ENCODE peak calls at places on chromosomes 12 and 14, in five cellular contexts. F is NCI-H1105, B is astrocyte of the cerebellum, W is NCI-H524, A is endodermal cell. Q is an unnamed sample.

GRCh38 chr12:41967668-41968649 is 176.7 kb downstream of the GXYLT1 start:
- DNase-seq in F (no peak), B (peak; percentile 33), W (peak; percentile 87), A (peak; percentile 95), Q (no peak)

GRCh38 chr12:109999649-109999971 is 380 bp downstream of the ANKRD13A start:
- DNase-seq in F (no peak), B (no peak), W (no peak), A (no peak), Q (peak; percentile 21)

GRCh38 chr12:10968765-10969456 is 17.8 kb downstream of the TAS2R50 start:
- DNase-seq in F (no peak), B (peak; percentile 85), W (no peak), A (no peak), Q (peak; percentile 47)

GRCh38 chr14:33073023-33073422 is 134.3 kb downstream of the NPAS3 start:
- DNase-seq in F (no peak), B (no peak), W (no peak), A (no peak), Q (no peak)

GRCh38 chr12:59372971-59373370 is 222.9 kb upstream of the SLC16A7 start:
- DNase-seq in F (no peak), B (no peak), W (peak; percentile 25), A (peak; percentile 85), Q (no peak)

GRCh38 chr12:65622056-65622455 is 202.2 kb upstream of the HMGA2 start:
- DNase-seq in F (no peak), B (no peak), W (no peak), A (no peak), Q (no peak)

GRCh38 chr12:57545809-57546437 is 1.1 kb downstream of the DCTN2 start:
- DNase-seq in F (no peak), B (no peak), W (no peak), A (peak; percentile 64), Q (no peak)

GRCh38 chr12:6277982-6278438 is 32.5 kb upstream of the PLEKHG6 start:
- DNase-seq in F (no peak), B (no peak), W (no peak), A (no peak), Q (peak; percentile 61)

GRCh38 chr14:77508249-77508648 is 9.6 kb upstream of the ISM2 start:
- DNase-seq in F (no peak), B (no peak), W (no peak), A (no peak), Q (no peak)

GRCh38 chr12:14540801-14541462 is 26.8 kb downstream of the PLBD1 start:
- DNase-seq in F (no peak), B (no peak), W (no peak), A (no peak), Q (no peak)

GRCh38 chr14:94638330-94638729 is 26.1 kb downstream of the SERPINA3 start:
- DNase-seq in F (no peak), B (no peak), W (no peak), A (no peak), Q (no peak)

GRCh38 chr14:68250950-68251765 is 431.6 kb downstream of the RAD51B start:
- DNase-seq in F (peak; percentile 12), B (no peak), W (no peak), A (no peak), Q (no peak)

GRCh38 chr12:6867407-6868210 is at the start of gene TPI1:
- DNase-seq in F (peak; percentile 78), B (peak; percentile 33), W (peak; percentile 68), A (peak; percentile 96), Q (peak; percentile 89)

GRCh38 chr12:38175538-38175937 is 141.0 kb upstream of the ALG10B start:
- DNase-seq in F (no peak), B (no peak), W (no peak), A (no peak), Q (no peak)

GRCh38 chr12:13046914-13047472 is 2.8 kb downstream of the FAM234B start:
- DNase-seq in F (no peak), B (no peak), W (no peak), A (no peak), Q (no peak)

GRCh38 chr14:61420326-61420725 is 98.9 kb downstream of the PRKCH start:
- DNase-seq in F (no peak), B (peak; percentile 1), W (no peak), A (peak; percentile 76), Q (no peak)

GRCh38 chr12:96132819-96133218 is 61.4 kb upstream of the ELK3 start:
- DNase-seq in F (no peak), B (no peak), W (peak; percentile 43), A (peak; percentile 64), Q (no peak)

GRCh38 chr12:82474181-82474797 is 116.0 kb downstream of the METTL25 start:
- DNase-seq in F (no peak), B (no peak), W (no peak), A (no peak), Q (no peak)

GRCh38 chr14:95535226-95536021 is 574 bp downstream of the GLRX5 start:
- DNase-seq in F (no peak), B (no peak), W (peak; percentile 64), A (no peak), Q (no peak)

GRCh38 chr12:112570096-112570495 is 151.3 kb downstream of the PTPN11 start:
- DNase-seq in F (no peak), B (no peak), W (no peak), A (no peak), Q (no peak)

GRCh38 chr12:104974626-104975290 is 11.4 kb upstream of the NOPCHAP1 start:
- DNase-seq in F (no peak), B (no peak), W (no peak), A (no peak), Q (no peak)

GRCh38 chr12:6033546-6033945 is 88.5 kb upstream of the ANO2 start:
- DNase-seq in F (no peak), B (no peak), W (no peak), A (no peak), Q (no peak)

GRCh38 chr14:69636051-69636639 is 24.7 kb downstream of the SUSD6 start:
- DNase-seq in F (no peak), B (no peak), W (no peak), A (no peak), Q (no peak)

GRCh38 chr12:52862023-52862422 is 13.2 kb upstream of the KRT78 start:
- DNase-seq in F (no peak), B (no peak), W (no peak), A (peak; percentile 52), Q (no peak)

GRCh38 chr14:61568572-61569011 is 126.7 kb upstream of the HIF1A start:
- DNase-seq in F (no peak), B (no peak), W (peak; percentile 73), A (peak; percentile 87), Q (no peak)

GRCh38 chr12:20184514-20184913 is 183.8 kb upstream of the PDE3A start:
- DNase-seq in F (no peak), B (no peak), W (no peak), A (no peak), Q (no peak)

GRCh38 chr14:61662437-61663311 is 32.6 kb upstream of the HIF1A start:
- DNase-seq in F (no peak), B (no peak), W (peak; percentile 16), A (peak; percentile 45), Q (no peak)

GRCh38 chr12:57461326-57461903 is 1.8 kb downstream of the GLI1 start:
- DNase-seq in F (no peak), B (no peak), W (peak; percentile 45), A (peak; percentile 95), Q (peak; percentile 50)

GRCh38 chr14:100523536-100524025 is 63.6 kb downstream of the BEGAIN start:
- DNase-seq in F (peak; percentile 18), B (no peak), W (peak; percentile 81), A (no peak), Q (no peak)

GRCh38 chr14:43898709-43899108 is 608.4 kb downstream of the FSCB start:
- DNase-seq in F (peak; percentile 8), B (no peak), W (peak; percentile 27), A (no peak), Q (no peak)

GRCh38 chr12:124513297-124513867 is 54.0 kb downstream of the NCOR2 start:
- DNase-seq in F (no peak), B (no peak), W (no peak), A (peak; percentile 95), Q (no peak)